ENCODE peak calls at places on chromosomes 3 and 15, in nine cellular contexts. I, U, A, B, Z, T, G, O and E are unnamed samples.

GRCh38 chr3:48952510-48953118 is 34.0 kb downstream of the ARIH2 start:
- DNase-seq in I (no peak), U (peak), A (peak), B (no peak), Z (no peak), T (peak), G (no peak), O (no peak), E (peak)

GRCh38 chr3:182284793-182285192 is 508.5 kb upstream of the ATP11B start:
- DNase-seq in I (no peak), U (no peak), A (no peak), B (no peak), Z (no peak), T (peak), G (no peak), O (no peak), E (peak)

GRCh38 chr3:56314842-56315241 is 153.4 kb downstream of the ERC2 start:
- DNase-seq in I (no peak), U (no peak), A (no peak), B (no peak), Z (no peak), T (peak), G (peak), O (no peak), E (no peak)

GRCh38 chr3:188220988-188221818 is 67.2 kb downstream of the LPP start:
- DNase-seq in I (peak), U (peak), A (no peak), B (no peak), Z (no peak), T (no peak), G (no peak), O (peak), E (no peak)

GRCh38 chr3:101036213-101036618 is 43.0 kb upstream of the ABI3BP start:
- DNase-seq in I (no peak), U (no peak), A (peak), B (no peak), Z (no peak), T (peak), G (peak), O (no peak), E (no peak)

GRCh38 chr15:85649372-85649771 is 145.4 kb downstream of the KLHL25 start:
- DNase-seq in I (no peak), U (no peak), A (no peak), B (no peak), Z (no peak), T (no peak), G (no peak), O (no peak), E (no peak)

GRCh38 chr15:71874245-71874644 is 63.9 kb downstream of the NR2E3 start:
- DNase-seq in I (no peak), U (no peak), A (no peak), B (no peak), Z (no peak), T (no peak), G (no peak), O (no peak), E (no peak)

GRCh38 chr3:124903896-124904879 is 17.0 kb upstream of the ITGB5 start:
- DNase-seq in I (no peak), U (no peak), A (no peak), B (no peak), Z (no peak), T (no peak), G (no peak), O (no peak), E (no peak)

GRCh38 chr15:47945869-47946666 is 174.7 kb upstream of the SLC24A5 start:
- DNase-seq in I (no peak), U (no peak), A (no peak), B (no peak), Z (no peak), T (no peak), G (no peak), O (no peak), E (no peak)

GRCh38 chr3:89699229-89699628 is 591.8 kb downstream of the EPHA3 start:
- DNase-seq in I (no peak), U (peak), A (no peak), B (no peak), Z (no peak), T (no peak), G (no peak), O (no peak), E (no peak)

GRCh38 chr15:47184003-47184404 is 533.3 kb upstream of the SEMA6D start:
- DNase-seq in I (no peak), U (peak), A (no peak), B (no peak), Z (no peak), T (no peak), G (no peak), O (no peak), E (no peak)

GRCh38 chr3:56833031-56833430 is 31.3 kb upstream of the ARHGEF3 start:
- DNase-seq in I (no peak), U (no peak), A (no peak), B (no peak), Z (no peak), T (no peak), G (no peak), O (no peak), E (no peak)

GRCh38 chr15:31223478-31224350 is 102.9 kb upstream of the KLF13 start:
- DNase-seq in I (no peak), U (no peak), A (no peak), B (no peak), Z (no peak), T (no peak), G (no peak), O (no peak), E (peak)

GRCh38 chr15:26214290-26214689 is 351.2 kb upstream of the ATP10A start:
- DNase-seq in I (no peak), U (no peak), A (no peak), B (no peak), Z (no peak), T (no peak), G (no peak), O (no peak), E (no peak)

GRCh38 chr3:162512488-162512887 is 1015.9 kb downstream of the OTOL1 start:
- DNase-seq in I (no peak), U (no peak), A (no peak), B (no peak), Z (no peak), T (no peak), G (no peak), O (no peak), E (no peak)

GRCh38 chr3:27073903-27074302 is 295.3 kb downstream of the NEK10 start:
- DNase-seq in I (no peak), U (no peak), A (no peak), B (no peak), Z (no peak), T (no peak), G (no peak), O (no peak), E (no peak)

GRCh38 chr3:149313542-149313941 is 19.9 kb downstream of the TM4SF18 start:
- DNase-seq in I (no peak), U (no peak), A (no peak), B (no peak), Z (no peak), T (no peak), G (no peak), O (no peak), E (no peak)

GRCh38 chr3:126213376-126214044 is 33.1 kb upstream of the ALDH1L1 start:
- DNase-seq in I (peak), U (no peak), A (no peak), B (no peak), Z (no peak), T (no peak), G (no peak), O (no peak), E (no peak)

GRCh38 chr15:68272797-68273271 is 4.7 kb upstream of the FEM1B start:
- DNase-seq in I (no peak), U (no peak), A (no peak), B (no peak), Z (no peak), T (no peak), G (no peak), O (no peak), E (no peak)

GRCh38 chr15:38868326-38869114 is 303.9 kb upstream of the RASGRP1 start:
- DNase-seq in I (peak), U (peak), A (peak), B (no peak), Z (no peak), T (no peak), G (peak), O (no peak), E (peak)

GRCh38 chr3:40190056-40190455 is 119.5 kb upstream of the EIF1B start:
- DNase-seq in I (no peak), U (no peak), A (no peak), B (no peak), Z (no peak), T (no peak), G (no peak), O (peak), E (no peak)

GRCh38 chr15:56757884-56758283 is 24.6 kb upstream of the ZNF280D start:
- DNase-seq in I (no peak), U (no peak), A (no peak), B (no peak), Z (no peak), T (no peak), G (no peak), O (no peak), E (no peak)

GRCh38 chr3:32913790-32914446 is 37.5 kb upstream of the CCR4 start:
- DNase-seq in I (peak), U (no peak), A (no peak), B (no peak), Z (peak), T (peak), G (peak), O (peak), E (no peak)

GRCh38 chr15:76059320-76060097 is at the start of gene TMEM266:
- DNase-seq in I (no peak), U (peak), A (no peak), B (no peak), Z (peak), T (peak), G (no peak), O (no peak), E (peak)

GRCh38 chr15:40081691-40082194 is 26.9 kb downstream of the BMF start:
- DNase-seq in I (peak), U (peak), A (no peak), B (no peak), Z (peak), T (peak), G (peak), O (no peak), E (peak)

GRCh38 chr15:35330921-35331320 is 215.0 kb downstream of the DPH6 start:
- DNase-seq in I (no peak), U (no peak), A (no peak), B (no peak), Z (no peak), T (no peak), G (no peak), O (no peak), E (no peak)

GRCh38 chr3:43095370-43095769 is 10.5 kb downstream of the POMGNT2 start:
- DNase-seq in I (no peak), U (no peak), A (no peak), B (no peak), Z (no peak), T (no peak), G (no peak), O (no peak), E (no peak)

GRCh38 chr3:51716805-51717204 is 9.9 kb downstream of the GRM2 start:
- DNase-seq in I (no peak), U (no peak), A (no peak), B (no peak), Z (no peak), T (no peak), G (no peak), O (no peak), E (no peak)

GRCh38 chr15:57356636-57357035 is 19.7 kb upstream of the CGNL1 start:
- DNase-seq in I (no peak), U (no peak), A (no peak), B (no peak), Z (no peak), T (no peak), G (no peak), O (no peak), E (no peak)

GRCh38 chr3:72426618-72427397 is 421.4 kb downstream of the SHQ1 start:
- DNase-seq in I (no peak), U (no peak), A (no peak), B (no peak), Z (no peak), T (no peak), G (no peak), O (no peak), E (no peak)

GRCh38 chr3:196650740-196651311 is 11.3 kb downstream of the NRROS start:
- DNase-seq in I (peak), U (no peak), A (no peak), B (no peak), Z (peak), T (peak), G (no peak), O (no peak), E (peak)

GRCh38 chr15:37109952-37110630 is 9.7 kb upstream of the MEIS2 start:
- DNase-seq in I (peak), U (no peak), A (no peak), B (no peak), Z (no peak), T (no peak), G (no peak), O (no peak), E (no peak)

GRCh38 chr15:48052871-48053383 is 67.9 kb upstream of the SLC24A5 start:
- DNase-seq in I (no peak), U (no peak), A (no peak), B (no peak), Z (no peak), T (no peak), G (no peak), O (peak), E (no peak)

GRCh38 chr3:50674349-50675178 is at the start of gene DOCK3:
- DNase-seq in I (peak), U (peak), A (no peak), B (no peak), Z (peak), T (peak), G (peak), O (peak), E (peak)
- TF ChIP-seq POLR2A in I (no peak), U (no peak), A (peak), B (no peak), Z (no peak), T (no peak), G (no peak), O (no peak), E (no peak)

GRCh38 chr15:69304176-69304533 is 5.4 kb downstream of the PAQR5 start:
- DNase-seq in I (no peak), U (no peak), A (peak), B (no peak), Z (no peak), T (no peak), G (no peak), O (no peak), E (no peak)

GRCh38 chr15:69302929-69303328 is 4.2 kb downstream of the PAQR5 start:
- DNase-seq in I (no peak), U (no peak), A (no peak), B (no peak), Z (no peak), T (no peak), G (no peak), O (no peak), E (no peak)

GRCh38 chr15:69305933-69306568 is 7.3 kb downstream of the PAQR5 start:
- DNase-seq in I (no peak), U (no peak), A (no peak), B (no peak), Z (no peak), T (no peak), G (no peak), O (no peak), E (no peak)

GRCh38 chr15:69305204-69305931 is 6.7 kb downstream of the PAQR5 start:
- DNase-seq in I (no peak), U (peak), A (peak), B (no peak), Z (peak), T (no peak), G (no peak), O (no peak), E (no peak)

DNA sequence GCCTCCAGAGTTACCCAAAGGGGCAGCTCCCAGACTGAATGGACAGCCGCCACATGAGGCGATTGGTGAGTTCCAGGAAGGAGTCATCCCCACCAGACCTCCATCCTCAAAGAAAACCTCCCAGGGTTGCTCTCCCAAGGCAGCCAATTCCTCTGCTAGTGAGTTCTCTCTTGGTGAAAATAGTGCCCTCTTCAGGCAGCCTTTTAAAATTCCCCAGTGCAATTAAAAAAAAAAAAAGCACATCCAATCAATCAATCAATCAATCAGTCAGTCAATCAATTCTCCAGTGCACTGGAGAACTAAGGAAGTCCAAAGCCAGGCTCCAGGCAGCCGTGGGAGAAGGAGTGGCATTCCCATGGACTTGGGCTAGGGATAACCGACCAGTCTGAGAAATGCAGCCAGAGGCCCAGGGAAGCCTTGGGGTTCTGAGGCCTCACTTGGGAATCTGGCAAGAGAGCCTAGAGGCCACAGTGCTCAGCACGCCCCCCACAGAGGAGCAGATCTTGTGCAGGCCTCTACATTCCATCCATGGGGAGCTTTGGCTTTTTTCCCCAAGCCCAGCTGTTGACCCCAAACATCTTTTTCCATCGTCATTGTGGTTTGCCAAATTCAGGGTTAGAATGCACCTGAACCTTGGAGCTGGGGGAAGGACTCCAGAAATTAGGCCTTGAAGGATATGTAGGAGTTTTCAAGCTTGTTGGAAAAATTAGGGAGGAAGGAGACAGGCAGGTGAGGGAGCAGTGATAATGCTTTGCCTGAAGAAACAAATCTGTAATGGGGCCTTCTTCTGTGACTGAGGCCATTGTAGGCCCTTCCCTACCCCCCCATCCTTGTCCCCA is 4.8 kb downstream of the PAQR5 start:
- DNase-seq in I (no peak), U (no peak), A (no peak), B (no peak), Z (peak), T (no peak), G (no peak), O (no peak), E (no peak)
- TF ChIP-seq CTCF in I (no peak), U (no peak), A (no peak), B (no peak), Z (peak), T (no peak), G (no peak), O (no peak), E (no peak)

DNA sequence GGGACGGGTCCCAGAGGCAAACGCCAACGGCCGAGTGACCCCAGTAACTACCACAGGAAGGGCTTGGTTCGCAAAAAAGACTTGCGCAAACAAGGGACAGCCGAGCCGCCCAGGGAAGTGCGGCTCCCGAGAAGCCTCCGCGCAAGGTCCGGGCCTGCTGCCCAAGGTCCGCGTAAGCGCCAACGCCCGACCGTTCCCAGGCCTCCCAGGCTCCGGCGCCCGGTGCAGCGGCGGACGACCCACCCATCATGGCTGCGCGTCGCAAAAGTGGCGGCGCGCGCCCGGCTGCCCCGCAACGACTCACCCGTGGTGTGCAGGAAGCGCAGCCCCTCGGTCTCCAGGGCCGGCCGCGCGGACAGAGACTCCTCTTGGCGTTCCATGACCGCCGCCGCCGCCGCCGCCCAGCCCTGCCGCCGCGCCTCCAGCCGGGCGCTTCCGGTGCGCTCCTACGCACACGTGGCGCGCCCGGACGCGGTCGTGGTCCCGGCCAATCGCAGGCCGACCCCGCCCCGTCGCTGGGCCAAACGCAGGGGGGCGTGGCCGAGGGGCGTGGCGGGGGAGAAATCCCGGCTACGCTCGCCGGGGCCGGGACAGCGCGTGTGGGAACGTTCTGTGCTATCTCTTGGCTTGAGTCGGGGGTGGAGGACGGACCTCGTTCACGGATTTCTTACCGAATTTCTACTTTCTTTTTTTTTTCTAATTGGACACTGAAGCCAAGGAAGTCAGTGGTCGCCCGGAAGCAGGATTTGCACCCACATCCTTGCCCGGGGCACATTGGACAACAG is at the start of gene SELENOS:
- DNase-seq in I (peak), U (peak), A (peak), B (no peak), Z (peak), T (peak), G (peak), O (peak), E (peak)
- TF ChIP-seq POLR2AphosphoS5 in I (peak), U (peak), A (peak), B (no peak), Z (no peak), T (peak), G (peak), O (peak), E (peak)

GRCh38 chr3:37992271-37993066 is 1.9 kb downstream of the VILL start:
- DNase-seq in I (peak), U (peak), A (no peak), B (no peak), Z (no peak), T (no peak), G (no peak), O (no peak), E (peak)
- TF ChIP-seq POLR2A in I (peak), U (peak), A (no peak), B (no peak), Z (no peak), T (peak), G (no peak), O (no peak), E (no peak)

DNA sequence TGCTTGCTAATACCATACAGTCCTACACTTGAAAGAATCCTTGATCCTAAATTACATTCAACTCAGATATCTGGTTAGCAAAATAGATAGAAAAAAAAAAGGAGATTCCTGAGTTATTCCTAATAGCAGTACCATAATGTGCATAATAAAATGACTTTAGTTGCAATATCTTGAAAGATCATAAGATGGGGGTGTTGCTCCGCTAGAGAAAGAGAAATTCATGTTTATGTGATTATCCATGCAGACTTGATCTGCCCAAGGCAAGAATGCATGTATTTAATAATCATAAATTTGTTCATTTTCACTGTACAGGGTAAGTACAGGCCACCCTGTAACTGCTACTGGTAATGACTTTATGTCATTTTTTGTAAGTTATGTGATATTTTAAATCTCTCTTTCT is 84.7 kb downstream of the HCN4 start:
- DNase-seq in I (no peak), U (no peak), A (no peak), B (no peak), Z (no peak), T (no peak), G (no peak), O (no peak), E (no peak)
- TF ChIP-seq CTCF in I (no peak), U (no peak), A (peak), B (no peak), Z (peak), T (no peak), G (no peak), O (peak), E (no peak)

DNA sequence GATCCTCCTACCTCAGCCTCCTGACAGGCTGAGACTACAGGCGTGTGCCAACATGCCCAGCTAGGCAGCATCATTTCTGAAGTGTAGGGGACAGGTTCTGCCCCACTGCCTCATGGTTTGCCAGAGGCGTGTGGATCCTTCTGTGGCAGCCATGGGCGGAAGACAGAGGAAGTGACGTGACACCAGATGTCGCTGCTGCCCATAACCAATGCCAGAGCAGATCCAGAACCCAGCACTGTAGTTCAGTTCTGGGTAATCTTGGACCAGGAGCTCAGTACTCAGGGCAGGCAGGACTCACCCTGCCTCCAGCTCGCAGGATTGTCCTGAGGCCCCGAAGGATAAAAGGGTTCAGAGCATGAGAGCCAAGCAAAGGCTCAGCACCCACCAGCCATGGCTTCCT is 8.2 kb downstream of the RBPMS2 start:
- DNase-seq in I (no peak), U (no peak), A (no peak), B (no peak), Z (no peak), T (no peak), G (no peak), O (no peak), E (no peak)
- TF ChIP-seq POLR2AphosphoS5 in I (no peak), U (no peak), A (no peak), B (no peak), Z (no peak), T (no peak), G (no peak), O (no peak), E (no peak)